ENCODE peak calls at places on chromosomes 1 and 21, in ten cellular contexts. O is activated gamma-delta T cell treated with Interleukin-2 at 50 U/mL for 16 hours, B is GM20000, H is SHP77, S is HL-60, L is pancreas, C is neuronal stem cell, D is skeletal muscle cell, N is activated T-helper 1 cell treated with Interleukin-2 at 50 U/mL for 16 hours, K is GM23248. R is an unnamed sample.
A peak's percentile ranks its signal among the peaks of the same experiment; 100 is the strongest.

GRCh38 chr1:211541715-211542477 is 37.1 kb downstream of the SLC30A1 start:
- DNase-seq in O (no peak), C (no peak), D (peak; percentile 10), K (no peak), S (no peak), L (peak; percentile 20), N (no peak), H (no peak), B (no peak), R (no peak)

GRCh38 chr1:214718724-214719123 is 115.7 kb downstream of the CENPF start:
- DNase-seq in O (no peak), H (no peak), S (no peak), D (peak; percentile 83), C (no peak), K (peak; percentile 18), N (no peak), B (no peak), L (no peak), R (peak; percentile 3)

GRCh38 chr1:183884512-183884911 is 79.6 kb downstream of the RGL1 start:
- DNase-seq in B (no peak), K (no peak), H (no peak), N (no peak), D (no peak), L (no peak), C (no peak), S (no peak), O (no peak), R (no peak)

GRCh38 chr1:162168261-162168660 is 98.8 kb downstream of the NOS1AP start:
- DNase-seq in C (no peak), O (no peak), D (no peak), N (no peak), S (no peak), H (no peak), B (no peak), K (no peak), L (peak; percentile 70), R (no peak)

GRCh38 chr1:115838805-115839705 is 1.9 kb downstream of the NHLH2 start:
- DNase-seq in L (peak; percentile 24), S (no peak), H (no peak), D (no peak), C (no peak), K (peak; percentile 59), O (no peak), B (peak; percentile 51), N (no peak), R (peak; percentile 34)

GRCh38 chr1:211783897-211784296 is 46.7 kb downstream of the LPGAT1 start:
- DNase-seq in L (peak; percentile 49), S (no peak), D (no peak), C (no peak), H (no peak), K (no peak), N (no peak), O (no peak), B (no peak), R (no peak)

GRCh38 chr21:35905973-35906357 is 154.4 kb downstream of the SETD4 start:
- DNase-seq in B (no peak), K (peak; percentile 41), L (no peak), C (no peak), H (no peak), O (no peak), N (no peak), D (no peak), S (no peak), R (no peak)

GRCh38 chr1:28886731-28887417 is 27.5 kb upstream of the EPB41 start:
- DNase-seq in N (peak; percentile 85), L (peak; percentile 90), D (no peak), H (peak; percentile 92), O (peak; percentile 84), S (peak; percentile 84), B (peak; percentile 99), C (peak; percentile 80), K (peak; percentile 71), R (peak; percentile 78)

GRCh38 chr1:116574581-116575291 is 3.9 kb upstream of the CD58 start:
- DNase-seq in S (no peak), L (peak; percentile 69), D (no peak), K (peak; percentile 78), B (peak; percentile 76), H (peak; percentile 24), C (peak; percentile 61), N (peak; percentile 22), O (peak; percentile 51), R (peak; percentile 67)

GRCh38 chr1:27438621-27439061 is 46.2 kb downstream of the GPR3 start:
- DNase-seq in S (no peak), D (no peak), N (no peak), K (peak; percentile 20), B (no peak), L (no peak), H (peak; percentile 20), C (no peak), O (no peak), R (no peak)

GRCh38 chr1:63622847-63623566 is 29.8 kb downstream of the PGM1 start:
- DNase-seq in S (no peak), H (peak; percentile 0), D (no peak), N (no peak), L (no peak), B (no peak), O (no peak), K (no peak), C (no peak), R (no peak)

GRCh38 chr1:235090406-235091069 is 38.1 kb downstream of the TOMM20 start:
- DNase-seq in D (no peak), K (peak; percentile 24), H (no peak), B (no peak), L (peak; percentile 53), O (no peak), S (no peak), C (peak; percentile 75), N (no peak), R (no peak)

GRCh38 chr1:107004421-107004820 is 52.1 kb upstream of the PRMT6 start:
- DNase-seq in L (no peak), S (no peak), K (no peak), C (no peak), D (peak; percentile 15), N (no peak), O (no peak), B (no peak), H (no peak), R (no peak)

GRCh38 chr1:24926596-24927249 is 3.4 kb downstream of the RUNX3 start:
- DNase-seq in K (peak; percentile 57), S (no peak), O (no peak), L (no peak), B (peak; percentile 25), C (peak; percentile 53), D (no peak), H (no peak), N (no peak), R (peak; percentile 39)

GRCh38 chr1:33429846-33430750 is 797 bp downstream of the PHC2 start:
- DNase-seq in N (no peak), B (peak; percentile 59), S (peak; percentile 50), O (no peak), H (no peak), L (peak; percentile 64), K (peak; percentile 62), C (peak; percentile 20), D (no peak), R (no peak)

GRCh38 chr1:76330993-76331603 is 256.6 kb downstream of the ST6GALNAC3 start:
- DNase-seq in C (peak; percentile 45), S (peak; percentile 18), B (peak; percentile 38), D (peak; percentile 27), H (peak; percentile 26), N (no peak), L (peak; percentile 34), O (peak; percentile 7), K (peak; percentile 79), R (peak; percentile 60)

GRCh38 chr1:29962356-29962755 is 726.0 kb downstream of the PTPRU start:
- DNase-seq in O (no peak), H (no peak), L (no peak), S (no peak), K (no peak), B (no peak), N (no peak), D (no peak), C (no peak), R (no peak)

GRCh38 chr1:30250338-30251022 is 472.9 kb downstream of the MATN1 start:
- DNase-seq in D (no peak), S (no peak), N (no peak), H (no peak), O (no peak), K (no peak), C (no peak), L (no peak), B (no peak), R (no peak)

GRCh38 chr1:107326823-107327445 is 186.1 kb downstream of the NTNG1 start:
- DNase-seq in H (no peak), N (no peak), C (no peak), O (no peak), S (no peak), D (no peak), K (peak; percentile 47), B (no peak), L (no peak), R (peak; percentile 0)

GRCh38 chr1:163046071-163046470 is 23.1 kb upstream of the RGS4 start:
- DNase-seq in D (no peak), S (no peak), H (no peak), K (peak; percentile 90), C (no peak), N (no peak), O (no peak), B (no peak), L (no peak), R (peak; percentile 45)

GRCh38 chr1:163071381-163072255 is 2.5 kb downstream of the RGS4 start:
- DNase-seq in K (peak; percentile 93), N (peak; percentile 0), H (peak; percentile 73), D (peak; percentile 49), C (peak; percentile 45), O (peak; percentile 3), B (peak; percentile 52), S (peak; percentile 13), L (peak; percentile 57), R (peak; percentile 90)

GRCh38 chr21:23886828-23887708 is 1720.2 kb downstream of the MRPL39 start:
- DNase-seq in N (no peak), L (no peak), B (no peak), O (no peak), C (no peak), K (no peak), S (no peak), D (no peak), H (no peak), R (no peak)

GRCh38 chr1:197393105-197393504 is 125.1 kb downstream of the CRB1 start:
- DNase-seq in S (no peak), N (no peak), D (no peak), C (no peak), H (no peak), L (no peak), B (no peak), K (peak; percentile 10), O (no peak), R (no peak)

GRCh38 chr1:244778356-244778755 is 57.1 kb upstream of the COX20 start:
- DNase-seq in S (peak; percentile 12), K (peak; percentile 87), N (no peak), O (no peak), C (no peak), L (no peak), B (no peak), H (no peak), D (peak; percentile 69), R (peak; percentile 80)

GRCh38 chr1:24963099-24963872 is 33.2 kb upstream of the RUNX3 start:
- DNase-seq in S (no peak), N (peak; percentile 45), L (no peak), K (no peak), C (no peak), B (peak; percentile 59), D (no peak), H (no peak), O (peak; percentile 56), R (no peak)

GRCh38 chr1:81192647-81193642 is 607.8 kb upstream of the ADGRL2 start:
- DNase-seq in D (no peak), S (no peak), N (no peak), O (no peak), C (no peak), L (no peak), K (no peak), B (no peak), H (no peak), R (no peak)

GRCh38 chr1:40432644-40433385 is 17.5 kb upstream of the ZFP69B start:
- DNase-seq in O (no peak), N (no peak), B (no peak), K (peak; percentile 3), S (no peak), D (no peak), L (no peak), C (no peak), H (no peak), R (no peak)

GRCh38 chr21:36478207-36478701 is 1.7 kb downstream of the CLDN14 start:
- DNase-seq in O (no peak), D (peak; percentile 52), L (no peak), H (no peak), B (no peak), C (no peak), K (peak; percentile 91), N (no peak), S (no peak), R (peak; percentile 88)

R was measured in EL.